ENCODE peak calls at places on chromosomes 13 and 19, in ten cellular contexts. F, S, Y, H, I, E, A, R, T and U are unnamed samples. For H3K27me3, the result is how much of the 10 kb centered on the place peaks cover.

GRCh38 chr19:49413348-49413747 is 9.9 kb downstream of the PTH2 start:
- DNase-seq in H (no peak), S (no peak), T (no peak), F (no peak), I (peak), A (no peak), E (no peak), R (no peak), Y (no peak), U (no peak)

GRCh38 chr19:29576761-29577661 is 29.1 kb upstream of the POP4 start:
- DNase-seq in A (no peak), T (no peak), Y (no peak), F (no peak), R (no peak), I (no peak), E (no peak), H (peak), S (no peak), U (no peak)

GRCh38 chr19:19480688-19481087 is 34.7 kb downstream of the TSSK6 start:
- DNase-seq in T (no peak), A (no peak), S (no peak), F (no peak), E (no peak), R (no peak), I (no peak), H (no peak), Y (no peak), U (no peak)

GRCh38 chr13:113078895-113079720 is 26.5 kb upstream of the F7 start:
- DNase-seq in I (no peak), H (no peak), A (no peak), R (no peak), F (no peak), T (no peak), E (no peak), Y (no peak), S (no peak), U (no peak)

GRCh38 chr13:105541565-105541964 is 993.9 kb downstream of the EFNB2 start:
- DNase-seq in R (no peak), T (no peak), H (no peak), E (no peak), F (no peak), S (no peak), I (no peak), A (no peak), Y (no peak), U (no peak)

GRCh38 chr13:97339019-97339988 is 94.7 kb upstream of the RAP2A start:
- DNase-seq in H (no peak), E (peak), I (peak), S (no peak), A (peak), R (peak), T (no peak), F (no peak), Y (peak), U (peak)

GRCh38 chr19:19468424-19469050 is 46.8 kb downstream of the TSSK6 start:
- DNase-seq in F (no peak), R (no peak), T (no peak), H (no peak), I (no peak), E (no peak), Y (no peak), A (no peak), S (no peak), U (no peak)

GRCh38 chr19:11581740-11582139 is 4.3 kb upstream of the ACP5 start:
- DNase-seq in E (peak), H (no peak), R (no peak), T (no peak), A (no peak), S (peak), I (no peak), Y (no peak), F (no peak), U (no peak)

GRCh38 chr13:37453246-37453645 is 145.3 kb downstream of the POSTN start:
- DNase-seq in A (no peak), R (no peak), E (no peak), I (no peak), F (no peak), Y (no peak), S (no peak), T (no peak), H (no peak), U (no peak)

GRCh38 chr13:38824342-38824741 is 137.5 kb downstream of the FREM2 start:
- DNase-seq in Y (no peak), T (no peak), R (no peak), I (no peak), H (no peak), S (no peak), E (no peak), A (no peak), F (no peak), U (no peak)
- H3K27ac ChIP-seq in Y (no peak), T (no peak), R (no peak), I (no peak), H (no peak), S (no peak), E (no peak), A (no peak), F (no peak), U (no peak)

GRCh38 chr13:114134111-114134943 is 1.9 kb upstream of the RASA3 start:
- DNase-seq in I (no peak), E (peak), H (no peak), T (no peak), A (no peak), R (no peak), S (no peak), F (no peak), Y (no peak), U (no peak)
- H3K27me3 ChIP-seq in I (under half), E (under half), H (under half), T (under half), A (under half), R (under half), S (under half), F (under half), Y (under half), U (under half)

GRCh38 chr13:41694902-41695301 is 237.6 kb downstream of the RGCC start:
- DNase-seq in H (no peak), I (peak), S (no peak), F (peak), A (peak), Y (no peak), T (peak), R (peak), E (no peak), U (peak)

GRCh38 chr13:41699759-41700158 is 242.4 kb downstream of the RGCC start:
- DNase-seq in R (no peak), I (no peak), H (no peak), Y (no peak), A (no peak), T (no peak), S (no peak), E (no peak), F (no peak), U (no peak)

GRCh38 chr13:41697578-41697977 is 240.2 kb downstream of the RGCC start:
- DNase-seq in E (no peak), I (no peak), T (no peak), S (no peak), F (no peak), A (no peak), R (no peak), Y (no peak), H (no peak), U (no peak)

GRCh38 chr13:41693434-41693833 is 236.1 kb downstream of the RGCC start:
- DNase-seq in R (no peak), S (no peak), H (no peak), E (no peak), A (no peak), F (no peak), I (no peak), T (no peak), Y (no peak), U (no peak)

DNA sequence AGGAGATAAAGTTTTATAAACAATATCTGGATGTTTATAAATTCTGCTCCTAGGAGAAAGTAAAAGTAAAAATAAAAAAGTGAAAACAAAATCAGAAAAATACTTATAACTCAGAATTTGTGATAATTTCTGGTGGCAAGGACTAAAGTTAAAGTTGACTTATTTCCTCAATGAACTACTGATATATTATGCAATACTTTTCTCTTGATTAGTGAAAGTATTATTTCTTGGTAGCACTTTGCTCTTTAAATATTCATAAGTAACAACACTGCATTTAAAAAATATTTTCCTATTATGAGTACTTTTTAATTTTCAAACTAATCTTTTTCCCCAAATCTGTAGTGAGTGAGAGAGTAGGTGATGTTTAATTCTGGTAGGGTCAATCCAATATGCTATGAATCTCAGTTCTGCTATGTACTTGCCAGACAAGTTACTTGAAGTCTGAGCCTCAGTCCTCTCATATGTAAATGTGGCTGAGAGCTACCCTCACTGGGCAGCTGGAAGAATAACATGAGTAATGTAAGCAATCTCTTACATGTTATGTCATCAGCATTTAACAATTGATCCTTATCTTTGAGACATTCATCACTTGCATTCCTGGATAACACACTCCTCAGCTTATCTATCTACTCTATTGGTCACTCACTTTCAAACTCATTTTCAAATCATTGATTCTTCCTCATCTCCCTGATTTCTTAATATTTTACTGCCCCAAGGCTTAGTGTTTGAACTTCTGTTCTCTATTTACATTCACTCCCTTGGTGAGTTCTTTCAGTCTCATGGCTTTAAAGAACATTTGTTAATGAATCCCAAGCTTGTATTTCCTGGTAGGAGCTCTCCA is 239.0 kb downstream of the RGCC start:
- DNase-seq in E (no peak), A (no peak), F (peak), H (no peak), R (no peak), Y (no peak), T (no peak), S (no peak), I (no peak), U (peak)
- H3K27ac ChIP-seq in E (no peak), A (peak), F (no peak), H (peak), R (no peak), Y (peak), T (no peak), S (no peak), I (no peak), U (no peak)

DNA sequence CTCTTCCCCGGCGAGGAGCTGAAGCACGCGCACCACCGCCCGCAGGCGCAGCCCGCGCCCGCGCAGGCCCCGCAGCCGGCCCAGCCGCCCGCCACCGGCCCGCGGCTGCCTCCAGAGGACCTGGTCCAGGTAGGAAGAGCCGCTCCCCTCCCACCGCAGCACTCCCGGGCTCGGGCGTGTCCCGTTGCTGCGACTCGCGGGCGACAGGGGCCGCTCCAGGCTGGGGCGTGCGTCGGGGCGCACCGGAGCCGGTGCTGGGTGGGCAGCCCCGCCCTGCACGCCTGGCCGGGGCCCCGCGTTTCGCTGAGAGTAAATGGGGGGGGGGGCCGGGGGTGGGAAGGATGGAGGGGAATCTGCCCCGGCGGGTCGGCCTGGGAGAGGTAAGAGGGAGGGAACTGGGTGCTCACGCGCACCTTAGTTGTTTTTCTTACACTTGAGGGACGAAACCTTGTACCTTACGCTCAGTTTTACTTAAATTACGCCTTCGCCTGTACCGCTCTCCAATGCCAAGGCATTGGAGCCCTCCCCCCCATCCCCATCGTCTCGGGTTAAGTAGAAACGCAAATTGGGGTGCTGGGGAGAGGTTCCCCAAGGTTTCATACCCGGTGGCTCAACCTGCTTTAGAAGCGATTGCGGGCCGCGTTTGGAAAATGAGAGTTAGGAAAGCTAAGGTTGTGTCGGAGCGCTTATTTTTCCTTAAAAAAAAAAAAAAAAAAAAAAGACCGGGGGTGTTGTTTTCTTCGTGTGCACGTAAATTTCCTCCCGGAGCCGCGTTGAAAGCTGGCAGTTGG is 850 bp downstream of the KLF5 start:
- DNase-seq in T (peak), I (peak), H (peak), F (no peak), E (peak), Y (peak), S (peak), R (peak), A (peak), U (no peak)
- H3K27me3 ChIP-seq in T (under half), I (under half), H (under half), F (under half), E (under half), Y (under half), S (under half), R (under half), A (under half), U (under half)

GRCh38 chr19:2326699-2327360 is 1.6 kb downstream of the LSM7 start:
- DNase-seq in T (no peak), F (no peak), H (no peak), S (no peak), E (no peak), I (no peak), R (no peak), A (no peak), Y (no peak), U (no peak)

GRCh38 chr19:2325261-2326046 is 2.9 kb downstream of the LSM7 start:
- DNase-seq in A (no peak), F (no peak), E (no peak), S (no peak), I (no peak), H (no peak), Y (no peak), T (no peak), R (no peak), U (no peak)

GRCh38 chr19:2321565-2322283 is 6.7 kb downstream of the LSM7 start:
- DNase-seq in Y (no peak), A (no peak), E (no peak), S (no peak), I (no peak), T (no peak), R (no peak), F (no peak), H (no peak), U (no peak)

GRCh38 chr19:2323707-2324106 is 4.7 kb downstream of the LSM7 start:
- DNase-seq in H (no peak), A (no peak), S (no peak), I (no peak), Y (no peak), F (no peak), R (no peak), T (no peak), E (no peak), U (no peak)

DNA sequence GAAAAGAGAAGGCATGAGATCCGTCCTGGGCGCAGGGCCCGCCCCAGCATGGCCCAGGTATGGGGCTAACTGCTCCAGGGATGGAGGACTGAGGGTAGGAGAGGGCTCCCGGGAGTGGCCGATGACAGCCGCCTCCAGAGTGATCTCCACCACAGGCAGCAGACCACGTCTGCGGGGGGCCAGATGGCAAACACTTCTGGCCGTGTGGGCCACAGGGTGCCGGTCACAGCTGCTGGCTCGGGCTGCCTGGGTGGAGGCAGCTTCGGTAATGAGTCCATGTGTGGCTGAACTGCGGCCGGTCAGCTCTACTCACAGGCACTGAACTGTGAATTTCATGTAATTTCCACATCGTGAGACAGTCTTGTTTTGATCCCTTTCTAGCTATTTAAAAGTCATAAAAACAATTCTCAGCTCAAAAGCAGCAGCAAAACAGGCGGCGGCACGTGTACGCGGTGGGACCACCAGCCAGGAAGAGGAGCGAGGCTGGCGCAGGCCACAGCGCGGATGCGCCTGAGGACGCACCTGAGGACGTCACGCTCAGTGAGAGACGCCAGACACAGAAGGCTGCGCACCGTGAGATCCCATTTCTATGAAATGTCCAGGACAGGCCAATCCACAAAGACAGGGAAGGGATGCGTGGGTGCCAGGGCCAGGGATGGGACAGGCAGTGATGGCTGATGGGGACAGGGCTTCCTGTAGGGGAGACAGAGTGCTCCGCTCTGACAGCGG is 4.0 kb downstream of the LSM7 start:
- DNase-seq in E (no peak), H (no peak), T (no peak), S (no peak), F (no peak), Y (no peak), R (no peak), I (no peak), A (no peak), U (no peak)
- H3K27ac ChIP-seq in E (no peak), H (no peak), T (no peak), S (no peak), F (no peak), Y (no peak), R (no peak), I (no peak), A (no peak), U (no peak)

GRCh38 chr19:51491586-51491985 is 10.0 kb downstream of the SIGLEC12 start:
- DNase-seq in E (no peak), Y (no peak), A (no peak), S (no peak), R (no peak), H (no peak), F (no peak), I (no peak), T (no peak), U (no peak)

GRCh38 chr19:51493776-51494175 is 7.8 kb downstream of the SIGLEC12 start:
- DNase-seq in I (no peak), F (no peak), S (no peak), R (no peak), Y (no peak), T (no peak), E (no peak), H (no peak), A (no peak), U (no peak)

GRCh38 chr19:51488491-51488890 is 10.2 kb downstream of the CEACAM18 start:
- DNase-seq in A (no peak), T (no peak), Y (no peak), R (no peak), H (no peak), I (no peak), S (no peak), F (no peak), E (no peak), U (no peak)

GRCh38 chr19:51489113-51489512 is 10.8 kb downstream of the CEACAM18 start:
- DNase-seq in T (no peak), A (no peak), H (no peak), I (no peak), E (no peak), R (no peak), S (no peak), Y (no peak), F (no peak), U (no peak)

GRCh38 chr19:51490676-51491075 is 10.9 kb downstream of the SIGLEC12 start:
- DNase-seq in R (no peak), I (no peak), Y (no peak), E (no peak), T (no peak), H (no peak), A (no peak), F (no peak), S (no peak), U (no peak)
- H3K27me3 ChIP-seq in R (under half), I (under half), Y (under half), E (under half), T (under half), H (under half), A (half or more), F (under half), S (under half), U (under half)

DNA sequence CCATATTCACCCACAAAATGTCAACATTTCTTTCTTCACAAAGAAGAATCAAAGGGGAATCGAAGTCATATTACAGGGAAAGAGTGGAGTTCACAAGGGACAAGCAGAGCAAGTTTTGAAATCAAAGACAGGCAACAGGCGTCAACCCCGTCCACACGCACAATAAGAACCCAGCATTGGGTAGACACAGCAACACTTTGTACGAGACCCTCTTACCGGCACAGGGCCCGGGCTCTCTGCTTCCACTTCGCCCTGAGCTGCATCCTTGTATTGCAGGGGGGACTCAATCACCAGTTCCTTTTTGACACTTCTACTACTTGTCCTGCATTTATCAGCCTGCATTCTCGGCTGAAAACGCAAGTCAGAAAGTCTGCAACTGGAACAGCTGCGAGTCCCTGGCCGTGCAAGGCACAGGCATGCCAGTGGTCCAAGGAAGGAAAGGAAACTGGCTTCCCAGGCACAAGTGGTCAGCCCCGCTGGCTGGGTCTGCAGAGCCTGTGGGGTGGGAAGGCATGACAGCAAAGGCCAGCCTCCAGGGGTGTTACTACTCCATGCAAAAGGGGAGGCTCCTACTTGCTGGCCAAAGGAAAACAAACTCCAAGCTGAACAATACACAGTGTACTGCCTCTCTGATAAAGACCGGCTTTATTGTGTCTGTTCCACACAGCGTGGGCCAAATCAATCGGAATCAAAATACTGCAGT is at the start of gene DOCK9:
- DNase-seq in Y (peak), T (no peak), E (no peak), H (peak), I (peak), R (no peak), F (no peak), A (peak), S (no peak), U (no peak)
- H3K27ac ChIP-seq in Y (peak), T (no peak), E (no peak), H (peak), I (peak), R (peak), F (peak), A (peak), S (no peak), U (peak)

GRCh38 chr19:6587093-6587820 is 3.7 kb downstream of the CD70 start:
- DNase-seq in F (no peak), Y (no peak), A (no peak), R (no peak), E (peak), H (no peak), I (no peak), S (no peak), T (no peak), U (no peak)

GRCh38 chr19:6588508-6589345 is 2.2 kb downstream of the CD70 start:
- DNase-seq in Y (no peak), H (no peak), A (no peak), E (peak), S (no peak), I (no peak), F (no peak), R (no peak), T (no peak), U (no peak)

GRCh38 chr19:6586056-6586455 is 4.9 kb downstream of the CD70 start:
- DNase-seq in F (no peak), R (no peak), Y (no peak), E (no peak), H (no peak), I (no peak), S (no peak), A (no peak), T (no peak), U (no peak)

GRCh38 chr19:6587998-6588507 is 2.9 kb downstream of the CD70 start:
- DNase-seq in H (no peak), F (no peak), T (no peak), E (peak), A (no peak), S (no peak), R (no peak), I (no peak), Y (no peak), U (no peak)

DNA sequence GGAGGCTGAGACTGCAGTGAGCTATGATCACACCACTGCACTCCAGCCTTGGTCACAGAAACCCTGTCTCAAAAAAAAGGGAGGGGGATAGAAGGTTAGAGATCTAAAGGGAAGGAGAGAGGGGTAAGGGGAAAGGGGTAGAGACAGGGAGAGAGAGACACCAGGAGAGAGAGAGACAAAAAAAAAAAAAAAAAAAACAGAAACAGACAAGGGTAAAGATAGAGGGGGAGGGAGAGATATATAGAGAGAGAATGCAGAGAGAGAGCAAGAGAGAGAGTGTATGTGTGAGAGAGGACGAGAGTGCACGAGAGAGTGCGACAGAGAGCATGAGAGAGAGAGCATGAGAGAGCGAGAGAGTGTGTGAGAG is 4.2 kb downstream of the CD70 start:
- DNase-seq in T (no peak), F (no peak), H (no peak), I (no peak), S (no peak), R (no peak), Y (no peak), E (no peak), A (no peak), U (no peak)
- H3K27me3 ChIP-seq in T (half or more), F (under half), H (under half), I (half or more), S (under half), R (under half), Y (under half), E (under half), A (half or more), U (under half)